ENCODE peak calls at places on chromosomes 11 and 22, in four cellular contexts. One of them, this sample, is unnamed.

GRCh38 chr11:95360382-95360781 is 129.4 kb upstream of the SESN3 start:
- DNase-seq in WTC11: no peak
- DNase-seq in H1: no peak
- DNase-seq in SK-N-SH: no peak
- DNase-seq in this sample: no peak

GRCh38 chr11:42524534-42525227 is 787.1 kb upstream of the API5 start:
- DNase-seq in WTC11: peak
- DNase-seq in H1: peak
- DNase-seq in SK-N-SH: peak
- DNase-seq in this sample: peak

GRCh38 chr11:57134284-57134683 is 47.5 kb upstream of the LRRC55 start:
- DNase-seq in WTC11: no peak
- DNase-seq in H1: no peak
- DNase-seq in SK-N-SH: no peak
- DNase-seq in this sample: no peak

GRCh38 chr11:12272821-12273617 is 104.4 kb upstream of the PARVA start:
- DNase-seq in WTC11: no peak
- DNase-seq in H1: no peak
- DNase-seq in SK-N-SH: no peak
- DNase-seq in this sample: no peak

GRCh38 chr11:63683133-63683991 is 2.1 kb downstream of the RTN3 start:
- DNase-seq in WTC11: no peak
- DNase-seq in H1: no peak
- DNase-seq in SK-N-SH: no peak
- DNase-seq in this sample: peak

GRCh38 chr22:31768422-31769059 is 14.7 kb downstream of the DEPDC5 start:
- DNase-seq in WTC11: no peak
- DNase-seq in H1: no peak
- DNase-seq in SK-N-SH: no peak
- DNase-seq in this sample: no peak

GRCh38 chr11:623999-624704 is 603 bp downstream of the CDHR5 start:
- DNase-seq in WTC11: no peak
- DNase-seq in H1: no peak
- DNase-seq in SK-N-SH: no peak
- DNase-seq in this sample: no peak

GRCh38 chr11:35131760-35132159 is 7.2 kb upstream of the CD44 start:
- DNase-seq in WTC11: no peak
- DNase-seq in H1: no peak
- DNase-seq in SK-N-SH: no peak
- DNase-seq in this sample: no peak

GRCh38 chr11:27555264-27555663 is 48.7 kb upstream of the LIN7C start:
- DNase-seq in WTC11: no peak
- DNase-seq in H1: no peak
- DNase-seq in SK-N-SH: no peak
- DNase-seq in this sample: no peak

GRCh38 chr11:62921201-62921572 is at the start of gene CHRM1:
- DNase-seq in WTC11: no peak
- DNase-seq in H1: no peak
- DNase-seq in SK-N-SH: no peak
- DNase-seq in this sample: no peak

GRCh38 chr11:37926772-37927171 is 1328.7 kb upstream of the RAG2 start:
- DNase-seq in WTC11: no peak
- DNase-seq in H1: no peak
- DNase-seq in SK-N-SH: no peak
- DNase-seq in this sample: no peak

GRCh38 chr11:100739636-100740035 is 52.5 kb downstream of the ARHGAP42 start:
- DNase-seq in WTC11: no peak
- DNase-seq in H1: no peak
- DNase-seq in SK-N-SH: no peak
- DNase-seq in this sample: no peak

GRCh38 chr11:95835768-95836488 is 45.6 kb downstream of the CEP57 start:
- DNase-seq in WTC11: peak
- DNase-seq in H1: peak
- DNase-seq in SK-N-SH: peak
- DNase-seq in this sample: peak

GRCh38 chr11:77596626-77597025 is 6.9 kb downstream of the AQP11 start:
- DNase-seq in WTC11: no peak
- DNase-seq in H1: no peak
- DNase-seq in SK-N-SH: no peak
- DNase-seq in this sample: no peak

GRCh38 chr11:209275-210121 is 2.0 kb downstream of the RIC8A start:
- DNase-seq in WTC11: no peak
- DNase-seq in H1: no peak
- DNase-seq in SK-N-SH: no peak
- DNase-seq in this sample: no peak

GRCh38 chr11:118921121-118921928 is 4.4 kb downstream of the BCL9L start:
- DNase-seq in WTC11: no peak
- DNase-seq in H1: peak
- DNase-seq in SK-N-SH: peak
- DNase-seq in this sample: peak

GRCh38 chr22:40922484-40923303 is 28.5 kb upstream of the RBX1 start:
- DNase-seq in WTC11: no peak
- DNase-seq in H1: no peak
- DNase-seq in SK-N-SH: peak
- DNase-seq in this sample: peak

GRCh38 chr22:27137809-27138400 is 480.5 kb downstream of the MIAT start:
- DNase-seq in WTC11: no peak
- DNase-seq in H1: no peak
- DNase-seq in SK-N-SH: peak
- DNase-seq in this sample: no peak

GRCh38 chr22:17974087-17974486 is 50.3 kb downstream of the MICAL3 start:
- DNase-seq in WTC11: no peak
- DNase-seq in H1: no peak
- DNase-seq in SK-N-SH: no peak
- DNase-seq in this sample: no peak

GRCh38 chr22:37163618-37164534 is 14.2 kb upstream of the IL2RB start:
- DNase-seq in WTC11: no peak
- DNase-seq in H1: no peak
- DNase-seq in SK-N-SH: no peak
- DNase-seq in this sample: no peak

GRCh38 chr11:10107522-10107921 is 186.5 kb downstream of the SBF2 start:
- DNase-seq in WTC11: no peak
- DNase-seq in H1: no peak
- DNase-seq in SK-N-SH: no peak
- DNase-seq in this sample: no peak

GRCh38 chr11:73416711-73417265 is 40.6 kb downstream of the RELT start:
- DNase-seq in WTC11: no peak
- DNase-seq in H1: no peak
- DNase-seq in SK-N-SH: no peak
- DNase-seq in this sample: no peak

GRCh38 chr11:80826808-80827207 is 1386.0 kb upstream of the TENM4 start:
- DNase-seq in WTC11: no peak
- DNase-seq in H1: no peak
- DNase-seq in SK-N-SH: no peak
- DNase-seq in this sample: no peak

GRCh38 chr11:134532176-134532920 is 120.3 kb upstream of the B3GAT1 start:
- DNase-seq in WTC11: no peak
- DNase-seq in H1: peak
- DNase-seq in SK-N-SH: no peak
- DNase-seq in this sample: no peak

GRCh38 chr11:110081462-110082233 is 11.5 kb upstream of the ZC3H12C start:
- DNase-seq in WTC11: no peak
- DNase-seq in H1: no peak
- DNase-seq in SK-N-SH: no peak
- DNase-seq in this sample: no peak

GRCh38 chr11:120666121-120666639 is 154.6 kb downstream of the GRIK4 start:
- DNase-seq in WTC11: peak
- DNase-seq in H1: no peak
- DNase-seq in SK-N-SH: no peak
- DNase-seq in this sample: no peak

GRCh38 chr22:24376606-24377005 is 50.8 kb upstream of the ADORA2A start:
- DNase-seq in WTC11: no peak
- DNase-seq in H1: no peak
- DNase-seq in SK-N-SH: no peak
- DNase-seq in this sample: no peak

GRCh38 chr11:120326845-120327281 is 1.8 kb downstream of the TLCD5 start:
- DNase-seq in WTC11: no peak
- DNase-seq in H1: no peak
- DNase-seq in SK-N-SH: no peak
- DNase-seq in this sample: no peak

GRCh38 chr11:48007677-48008076 is 27.3 kb downstream of the PTPRJ start:
- DNase-seq in WTC11: no peak
- DNase-seq in H1: no peak
- DNase-seq in SK-N-SH: no peak
- DNase-seq in this sample: no peak

GRCh38 chr11:13105237-13105844 is 96.2 kb downstream of the RASSF10 start:
- DNase-seq in WTC11: no peak
- DNase-seq in H1: no peak
- DNase-seq in SK-N-SH: peak
- DNase-seq in this sample: peak

GRCh38 chr11:782264-783174 is 5.2 kb upstream of the GATD1 start:
- DNase-seq in WTC11: no peak
- DNase-seq in H1: no peak
- DNase-seq in SK-N-SH: no peak
- DNase-seq in this sample: no peak

GRCh38 chr11:100824041-100824440 is 137.0 kb downstream of the ARHGAP42 start:
- DNase-seq in WTC11: no peak
- DNase-seq in H1: no peak
- DNase-seq in SK-N-SH: no peak
- DNase-seq in this sample: no peak

GRCh38 chr11:117842131-117842941 is 17.8 kb upstream of the FXYD2 start:
- DNase-seq in WTC11: no peak
- DNase-seq in H1: peak
- DNase-seq in SK-N-SH: no peak
- DNase-seq in this sample: no peak

GRCh38 chr22:48885919-48886305 is 941.8 kb downstream of the BRD1 start:
- DNase-seq in WTC11: no peak
- DNase-seq in H1: no peak
- DNase-seq in SK-N-SH: no peak
- DNase-seq in this sample: no peak

GRCh38 chr11:45855308-45855707 is 8.0 kb downstream of the CRY2 start:
- DNase-seq in WTC11: no peak
- DNase-seq in H1: no peak
- DNase-seq in SK-N-SH: no peak
- DNase-seq in this sample: no peak

GRCh38 chr11:45857834-45858492 is 10.7 kb downstream of the CRY2 start:
- DNase-seq in WTC11: no peak
- DNase-seq in H1: no peak
- DNase-seq in SK-N-SH: peak
- DNase-seq in this sample: no peak

GRCh38 chr11:45853616-45854219 is 6.4 kb downstream of the CRY2 start:
- DNase-seq in WTC11: no peak
- DNase-seq in H1: no peak
- DNase-seq in SK-N-SH: no peak
- DNase-seq in this sample: no peak

GRCh38 chr11:45858751-45859398 is 11.6 kb downstream of the CRY2 start:
- DNase-seq in WTC11: no peak
- DNase-seq in H1: no peak
- DNase-seq in SK-N-SH: no peak
- DNase-seq in this sample: no peak

GRCh38 chr11:45856044-45856468 is 8.8 kb downstream of the CRY2 start:
- DNase-seq in WTC11: no peak
- DNase-seq in H1: no peak
- DNase-seq in SK-N-SH: no peak
- DNase-seq in this sample: no peak
- TF ChIP-seq TEAD4 in WTC11: no peak
- TF ChIP-seq TEAD4 in H1: no peak
- TF ChIP-seq TEAD4 in SK-N-SH: no peak
- TF ChIP-seq TEAD4 in this sample: no peak

GRCh38 chr11:129460714-129461113 is 85.1 kb downstream of the BARX2 start:
- DNase-seq in WTC11: no peak
- DNase-seq in H1: no peak
- DNase-seq in SK-N-SH: no peak
- DNase-seq in this sample: no peak
- TF ChIP-seq TEAD4 in WTC11: no peak
- TF ChIP-seq TEAD4 in H1: no peak
- TF ChIP-seq TEAD4 in SK-N-SH: no peak
- TF ChIP-seq TEAD4 in this sample: no peak

GRCh38 chr11:128508785-128509518 is 78.4 kb downstream of the ETS1 start:
- DNase-seq in WTC11: no peak
- DNase-seq in H1: no peak
- DNase-seq in SK-N-SH: no peak
- DNase-seq in this sample: no peak

GRCh38 chr11:128507936-128508335 is 79.4 kb downstream of the ETS1 start:
- DNase-seq in WTC11: no peak
- DNase-seq in H1: no peak
- DNase-seq in SK-N-SH: no peak
- DNase-seq in this sample: no peak

GRCh38 chr11:128505449-128506058 is 81.8 kb downstream of the ETS1 start:
- DNase-seq in WTC11: no peak
- DNase-seq in H1: no peak
- DNase-seq in SK-N-SH: peak
- DNase-seq in this sample: no peak

GRCh38 chr11:128506384-128506783 is 81.0 kb downstream of the ETS1 start:
- DNase-seq in WTC11: no peak
- DNase-seq in H1: no peak
- DNase-seq in SK-N-SH: no peak
- DNase-seq in this sample: no peak

GRCh38 chr11:128506999-128507591 is 80.3 kb downstream of the ETS1 start:
- DNase-seq in WTC11: no peak
- DNase-seq in H1: no peak
- DNase-seq in SK-N-SH: peak
- DNase-seq in this sample: no peak
- TF ChIP-seq TEAD4 in WTC11: no peak
- TF ChIP-seq TEAD4 in H1: no peak
- TF ChIP-seq TEAD4 in SK-N-SH: peak
- TF ChIP-seq TEAD4 in this sample: no peak

DNA sequence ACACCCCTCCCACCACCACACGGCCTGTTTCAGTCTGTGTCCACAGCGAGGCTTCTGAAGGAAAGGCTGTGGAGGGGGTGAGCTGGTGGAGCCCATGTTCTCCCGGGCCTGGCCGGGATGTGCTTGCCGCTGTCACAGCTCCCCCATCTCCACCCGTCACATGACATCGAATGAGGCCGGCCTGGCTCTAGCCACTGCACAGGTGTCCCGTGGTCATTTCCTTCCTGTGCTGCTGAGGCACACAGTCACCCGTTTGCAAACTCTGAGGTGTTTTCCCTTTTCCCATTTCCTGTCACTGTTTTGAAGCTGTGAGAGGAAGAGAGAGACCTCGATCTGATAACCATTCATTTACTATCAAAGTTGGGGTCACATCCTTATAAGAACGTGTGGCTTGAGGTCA is 55.7 kb upstream of the CLDN5 start:
- DNase-seq in WTC11: no peak
- DNase-seq in H1: no peak
- DNase-seq in SK-N-SH: no peak
- DNase-seq in this sample: peak
- TF ChIP-seq TEAD4 in WTC11: no peak
- TF ChIP-seq TEAD4 in H1: no peak
- TF ChIP-seq TEAD4 in SK-N-SH: no peak
- TF ChIP-seq TEAD4 in this sample: no peak

GRCh38 chr11:69240332-69241074 is 53.5 kb upstream of the MYEOV start:
- DNase-seq in WTC11: no peak
- DNase-seq in H1: no peak
- DNase-seq in SK-N-SH: no peak
- DNase-seq in this sample: peak
- TF ChIP-seq TEAD4 in WTC11: no peak
- TF ChIP-seq TEAD4 in H1: no peak
- TF ChIP-seq TEAD4 in SK-N-SH: no peak
- TF ChIP-seq TEAD4 in this sample: no peak

DNA sequence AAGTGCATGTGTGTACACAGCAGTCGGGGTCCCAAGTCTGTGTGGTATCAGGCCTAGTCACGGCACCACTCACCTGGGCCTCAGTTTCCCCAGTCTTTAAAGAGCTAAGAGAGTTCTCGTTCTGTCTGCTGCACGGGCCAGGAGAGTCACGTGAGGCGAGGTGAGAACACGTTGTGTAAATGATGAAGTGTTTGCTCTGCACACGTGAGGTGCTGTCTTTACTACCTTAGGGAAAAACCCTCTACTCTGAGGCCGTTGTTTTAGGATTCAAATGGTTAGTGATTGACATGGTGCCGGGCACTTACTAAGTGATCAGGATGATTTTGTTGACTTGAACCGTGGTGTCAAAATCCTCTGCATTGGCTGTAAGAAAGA is 86.5 kb upstream of the PPARA start:
- DNase-seq in WTC11: peak
- DNase-seq in H1: no peak
- DNase-seq in SK-N-SH: no peak
- DNase-seq in this sample: no peak
- TF ChIP-seq TEAD4 in WTC11: no peak
- TF ChIP-seq TEAD4 in H1: no peak
- TF ChIP-seq TEAD4 in SK-N-SH: no peak
- TF ChIP-seq TEAD4 in this sample: no peak